ENCODE peak calls at places on chromosomes 6 and 20, in eight cellular contexts. D, L, Z, R, F, W, S and M are unnamed samples.
A peak's percentile ranks its signal among the peaks of the same experiment; 100 is the strongest.

GRCh38 chr20:32743237-32744112 is at the start of gene COMMD7:
- DNase-seq in D (peak; percentile 80), L (no peak), Z (peak; percentile 83), R (peak; percentile 76), F (peak; percentile 38), W (peak; percentile 70), S (peak; percentile 76), M (no peak)

GRCh38 chr6:108655840-108656650 is 95.3 kb downstream of the FOXO3 start:
- DNase-seq in D (no peak), L (no peak), Z (peak; percentile 50), R (no peak), F (peak; percentile 92), W (no peak), S (no peak), M (no peak)

GRCh38 chr6:151191477-151191995 is 48.2 kb upstream of the AKAP12 start:
- DNase-seq in D (no peak), L (no peak), Z (no peak), R (no peak), F (no peak), W (no peak), S (no peak), M (no peak)

GRCh38 chr20:50221501-50222323 is 31.1 kb downstream of the CEBPB start:
- DNase-seq in D (no peak), L (no peak), Z (no peak), R (peak; percentile 64), F (peak; percentile 58), W (peak; percentile 12), S (no peak), M (no peak)

GRCh38 chr6:14121936-14122344 is 4.4 kb downstream of the CD83 start:
- DNase-seq in D (no peak), L (no peak), Z (no peak), R (no peak), F (no peak), W (no peak), S (no peak), M (no peak)

GRCh38 chr20:18981956-18982539 is 168.5 kb downstream of the SCP2D1 start:
- DNase-seq in D (no peak), L (no peak), Z (no peak), R (no peak), F (no peak), W (no peak), S (no peak), M (no peak)

GRCh38 chr6:7932625-7933024 is 22.0 kb upstream of the TXNDC5 start:
- DNase-seq in D (no peak), L (no peak), Z (no peak), R (no peak), F (no peak), W (no peak), S (no peak), M (no peak)

GRCh38 chr20:51700809-51701285 is 67.3 kb downstream of the ATP9A start:
- DNase-seq in D (no peak), L (peak; percentile 52), Z (peak; percentile 66), R (peak; percentile 61), F (peak; percentile 59), W (no peak), S (no peak), M (no peak)

GRCh38 chr6:70371454-70372105 is 41.7 kb upstream of the FAM135A start:
- DNase-seq in D (no peak), L (peak; percentile 27), Z (peak; percentile 84), R (no peak), F (peak; percentile 87), W (no peak), S (no peak), M (no peak)

GRCh38 chr20:34516038-34516873 is at the start of gene DYNLRB1:
- DNase-seq in D (peak; percentile 96), L (peak; percentile 93), Z (peak; percentile 99), R (peak; percentile 99), F (peak; percentile 95), W (peak; percentile 97), S (peak; percentile 97), M (peak; percentile 76)

GRCh38 chr6:141475269-141475668 is 657.5 kb upstream of the GJE1 start:
- DNase-seq in D (no peak), L (no peak), Z (no peak), R (no peak), F (peak; percentile 33), W (no peak), S (no peak), M (no peak)

GRCh38 chr20:49323622-49324238 is 45.9 kb upstream of the ZNFX1 start:
- DNase-seq in D (peak; percentile 59), L (no peak), Z (peak; percentile 66), R (peak; percentile 56), F (peak; percentile 72), W (no peak), S (no peak), M (no peak)

GRCh38 chr6:4180653-4181255 is 45.4 kb upstream of the ECI2 start:
- DNase-seq in D (no peak), L (no peak), Z (no peak), R (peak; percentile 3), F (peak; percentile 67), W (no peak), S (no peak), M (no peak)

GRCh38 chr6:42315991-42316378 is 98.3 kb upstream of the MRPS10 start:
- DNase-seq in D (no peak), L (peak; percentile 60), Z (peak; percentile 72), R (peak; percentile 91), F (peak; percentile 97), W (no peak), S (no peak), M (no peak)

GRCh38 chr20:39699331-39699730 is 737.2 kb downstream of the DHX35 start:
- DNase-seq in D (no peak), L (no peak), Z (no peak), R (no peak), F (no peak), W (no peak), S (no peak), M (no peak)

GRCh38 chr6:110617057-110617456 is 140.6 kb upstream of the SLC22A16 start:
- DNase-seq in D (no peak), L (no peak), Z (no peak), R (no peak), F (no peak), W (no peak), S (no peak), M (no peak)

GRCh38 chr20:57794600-57795346 is 85.0 kb upstream of the PMEPA1 start:
- DNase-seq in D (no peak), L (no peak), Z (no peak), R (no peak), F (no peak), W (no peak), S (no peak), M (no peak)

DNA sequence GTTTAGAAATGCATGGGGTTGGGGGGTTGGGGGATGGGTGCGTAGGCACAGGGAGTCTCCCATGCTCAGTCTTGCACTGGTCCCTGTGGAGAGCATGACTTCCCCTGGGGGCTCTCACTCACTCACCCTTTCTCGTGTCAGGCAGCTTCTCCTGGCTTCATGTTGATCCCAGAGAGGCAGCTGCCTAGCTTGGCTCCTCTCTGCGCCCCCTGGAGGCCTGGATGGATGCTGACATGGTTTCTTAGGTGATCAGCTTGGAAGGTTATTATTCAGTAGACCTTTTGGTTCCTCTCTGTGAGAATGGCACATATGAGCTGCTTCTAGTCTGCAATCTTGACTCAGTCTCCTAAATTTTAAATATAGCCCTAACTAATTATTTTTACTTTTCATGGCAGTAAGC is 109.3 kb upstream of the FAM83B start:
- DNase-seq in D (no peak), L (no peak), Z (no peak), R (no peak), F (peak; percentile 2), W (no peak), S (no peak), M (no peak)
- TF ChIP-seq CTCF in D (no peak), L (no peak), Z (no peak), R (peak; percentile 21), F (peak; percentile 26), W (no peak), S (no peak), M (peak; percentile 7)

DNA sequence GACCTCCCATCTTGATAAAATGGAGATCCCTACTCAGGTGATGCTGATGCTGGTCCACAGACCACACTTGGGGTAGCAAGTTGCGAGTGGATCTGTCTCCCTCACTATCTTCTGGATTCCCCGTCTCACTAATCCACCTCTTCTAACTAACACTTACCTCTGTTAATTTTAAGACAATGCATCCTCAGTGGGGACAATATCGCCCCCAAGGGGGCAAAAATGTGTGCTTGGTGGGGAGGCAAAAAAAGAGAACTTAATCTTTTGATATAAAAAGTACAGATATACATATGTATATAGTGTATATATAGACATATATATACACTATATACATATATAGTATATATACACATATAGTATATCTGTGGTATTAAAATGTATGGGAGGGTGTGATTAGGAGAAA is 4.3 kb downstream of the LRFN2 start:
- DNase-seq in D (no peak), L (no peak), Z (no peak), R (no peak), F (no peak), W (no peak), S (no peak), M (no peak)
- TF ChIP-seq CTCF in D (no peak), L (no peak), Z (no peak), R (no peak), F (peak; percentile 10), W (no peak), S (no peak), M (peak; percentile 16)

GRCh38 chr6:52697903-52698302 is 27.0 kb downstream of the TMEM14A start:
- DNase-seq in D (no peak), L (no peak), Z (no peak), R (no peak), F (peak; percentile 9), W (no peak), S (no peak), M (no peak)
- TF ChIP-seq CTCF in D (no peak), L (no peak), Z (no peak), R (no peak), F (no peak), W (no peak), S (no peak), M (peak; percentile 9)

GRCh38 chr20:60139663-60140446 is 181.6 kb downstream of the CDH26 start:
- DNase-seq in D (no peak), L (no peak), Z (no peak), R (no peak), F (peak; percentile 17), W (no peak), S (no peak), M (no peak)
- TF ChIP-seq CTCF in D (no peak), L (no peak), Z (no peak), R (no peak), F (no peak), W (no peak), S (no peak), M (no peak)

DNA sequence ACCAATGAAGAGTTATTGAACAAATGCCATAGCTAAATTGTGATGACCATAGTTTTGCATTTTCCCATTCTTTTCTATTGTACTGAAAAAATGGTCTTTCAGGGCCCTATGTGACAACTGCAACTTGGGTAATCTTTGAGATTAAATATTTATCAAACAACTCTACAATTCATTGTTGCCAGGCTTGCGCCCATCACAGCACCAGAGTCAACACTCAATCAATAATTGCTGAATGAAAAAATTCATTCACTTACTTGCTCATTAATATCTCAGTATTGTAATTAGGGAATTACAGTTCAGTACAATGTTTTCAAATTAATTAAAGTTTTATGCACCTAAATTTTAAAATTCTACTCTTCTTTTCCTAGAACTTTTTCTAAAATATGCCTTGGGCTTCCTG is 7.7 kb upstream of the RALGAPA2 start:
- DNase-seq in D (no peak), L (no peak), Z (no peak), R (no peak), F (no peak), W (no peak), S (no peak), M (no peak)
- TF ChIP-seq CTCF in D (no peak), L (no peak), Z (no peak), R (no peak), F (no peak), W (no peak), S (no peak), M (no peak)